ENCODE peak calls at places on chromosomes 16 and 17, in five cellular contexts. A, C, E, S and J are unnamed samples.

GRCh38 chr16:29192329-29193247 is 207.7 kb downstream of the LAT start:
- DNase-seq in C (no peak), A (no peak), E (no peak), S (no peak), J (no peak)

GRCh38 chr16:89695875-89696597 is 5.5 kb downstream of the SPATA2L start:
- DNase-seq in C (peak), E (no peak), A (no peak), S (no peak), J (no peak)

GRCh38 chr16:67244387-67245188 is 2.7 kb downstream of the FHOD1 start:
- DNase-seq in A (peak), C (peak), E (no peak), S (peak), J (peak)

GRCh38 chr17:6677158-6677831 is 25.7 kb downstream of the C17orf100 start:
- DNase-seq in S (peak), A (peak), C (no peak), E (no peak), J (no peak)

GRCh38 chr17:80742581-80743180 is 198.0 kb downstream of the RPTOR start:
- DNase-seq in C (no peak), A (no peak), E (no peak), S (no peak), J (no peak)

GRCh38 chr16:57536306-57537193 is at the start of gene CCDC102A:
- DNase-seq in E (no peak), S (no peak), C (peak), A (peak), J (no peak)

GRCh38 chr16:17591655-17592405 is 121.1 kb upstream of the XYLT1 start:
- DNase-seq in S (no peak), E (no peak), C (no peak), A (no peak), J (no peak)

GRCh38 chr17:82782657-82783207 is 30.9 kb downstream of the TBCD start:
- DNase-seq in C (no peak), A (no peak), S (no peak), E (no peak), J (no peak)

GRCh38 chr17:57588086-57588485 is 157.0 kb downstream of the CCDC182 start:
- DNase-seq in C (no peak), A (no peak), S (no peak), E (no peak), J (no peak)

GRCh38 chr16:396605-397004 is 394 bp upstream of the NME4 start:
- DNase-seq in A (peak), E (no peak), C (peak), S (no peak), J (no peak)

GRCh38 chr17:61144876-61145564 is 254.6 kb upstream of the TBX2 start:
- DNase-seq in S (no peak), E (no peak), C (no peak), A (no peak), J (no peak)

GRCh38 chr17:37516131-37516561 is 26.5 kb downstream of the DUSP14 start:
- DNase-seq in A (no peak), S (no peak), C (no peak), E (no peak), J (no peak)

GRCh38 chr16:85610446-85611204 is 2.5 kb upstream of the GSE1 start:
- DNase-seq in S (peak), A (peak), E (peak), C (peak), J (peak)

GRCh38 chr17:73189417-73190099 is 3.3 kb upstream of the COG1 start:
- DNase-seq in S (no peak), E (peak), C (no peak), A (no peak), J (peak)

GRCh38 chr16:78788276-78788675 is 688.8 kb downstream of the WWOX start:
- DNase-seq in A (no peak), S (no peak), C (no peak), E (no peak), J (no peak)

GRCh38 chr17:40209404-40210093 is 9.6 kb upstream of the WIPF2 start:
- DNase-seq in A (no peak), E (no peak), C (no peak), S (peak), J (no peak)

GRCh38 chr16:84177740-84178070 is 9.2 kb downstream of the TAF1C start:
- DNase-seq in S (peak), E (no peak), A (no peak), C (no peak), J (no peak)

GRCh38 chr16:84357191-84357651 is 11.1 kb upstream of the ATP2C2 start:
- DNase-seq in A (no peak), S (no peak), C (no peak), E (no peak), J (no peak)

GRCh38 chr16:64051826-64052225 is 1070.0 kb downstream of the CDH11 start:
- DNase-seq in A (no peak), E (peak), S (no peak), C (no peak), J (no peak)
- TF ChIP-seq CTCF in A (no peak), E (peak), S (peak), C (no peak), J (no peak)

DNA sequence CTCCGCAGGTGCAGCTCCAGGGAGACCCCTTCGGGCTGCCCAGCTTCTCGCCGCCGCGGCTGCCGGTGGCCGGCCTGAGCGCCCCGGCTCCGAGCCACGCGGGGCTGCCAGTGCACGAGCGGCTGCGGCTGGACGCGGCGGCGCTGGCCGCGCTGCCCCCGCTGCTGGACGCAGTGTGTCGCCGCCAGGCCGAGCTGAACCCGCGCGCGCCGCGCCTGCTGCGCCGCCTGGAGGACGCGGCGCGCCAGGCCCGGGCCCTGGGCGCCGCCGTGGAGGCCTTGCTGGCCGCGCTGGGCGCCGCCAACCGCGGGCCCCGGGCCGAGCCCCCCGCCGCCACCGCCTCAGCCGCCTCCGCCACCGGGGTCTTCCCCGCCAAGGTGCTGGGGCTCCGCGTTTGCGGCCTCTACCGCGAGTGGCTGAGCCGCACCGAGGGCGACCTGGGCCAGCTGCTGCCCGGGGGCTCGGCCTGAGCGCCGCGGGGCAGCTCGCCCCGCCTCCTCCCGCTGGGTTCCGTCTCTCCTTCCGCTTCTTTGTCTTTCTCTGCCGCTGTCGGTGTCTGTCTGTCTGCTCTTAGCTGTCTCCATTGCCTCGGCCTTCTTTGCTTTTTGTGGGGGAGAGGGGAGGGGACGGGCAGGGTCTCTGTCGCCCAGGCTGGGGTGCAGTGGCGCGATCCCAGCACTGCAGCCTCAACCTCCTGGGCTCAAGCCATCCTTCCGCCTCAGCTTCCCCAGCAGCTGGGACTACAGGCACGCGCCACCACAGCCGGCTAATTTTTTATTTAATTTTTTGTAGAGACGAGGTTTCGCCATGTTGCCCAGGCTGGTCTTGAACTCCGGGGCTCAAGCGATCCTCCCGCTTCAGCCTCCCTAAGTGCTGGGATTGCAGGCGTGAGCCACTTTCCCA is 5.9 kb downstream of the CTF1 start:
- DNase-seq in S (no peak), E (no peak), A (peak), C (peak), J (peak)
- TF ChIP-seq CTCF in S (peak), E (peak), A (peak), C (peak), J (no peak)

GRCh38 chr16:35506018-35506897 is 2046.8 kb downstream of the TP53TG3F start:
- DNase-seq in C (no peak), A (peak), S (no peak), E (no peak), J (no peak)
- TF ChIP-seq CTCF in C (no peak), A (no peak), S (no peak), E (no peak), J (no peak)

GRCh38 chr16:28042856-28043255 is 20.7 kb downstream of the GSG1L start:
- DNase-seq in E (no peak), A (no peak), S (peak), C (no peak), J (no peak)
- TF ChIP-seq CTCF in E (no peak), A (no peak), S (no peak), C (no peak), J (no peak)

DNA sequence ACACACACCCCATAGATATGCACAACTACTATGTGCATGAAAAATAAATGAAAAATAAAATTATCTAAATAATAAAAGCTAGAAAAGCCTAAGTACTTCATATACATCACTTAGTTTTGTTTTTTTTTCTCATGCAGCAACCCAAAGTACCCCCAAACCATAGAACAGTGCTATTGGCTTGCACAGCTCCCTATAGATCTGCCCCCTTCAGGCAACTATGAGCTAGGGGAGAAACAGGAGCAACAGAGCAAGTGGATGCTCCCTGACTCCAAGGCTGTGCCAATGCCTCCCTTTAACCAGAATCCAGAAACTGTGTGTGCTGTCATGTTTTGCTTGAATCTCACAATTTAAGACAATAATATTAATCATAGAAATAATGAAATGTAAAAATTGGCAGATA is 605.5 kb downstream of the TOX3 start:
- DNase-seq in S (no peak), C (no peak), A (no peak), E (no peak), J (no peak)
- TF ChIP-seq CTCF in S (no peak), C (no peak), A (no peak), E (no peak), J (no peak)

GRCh38 chr16:1940273-1941161 is 2.5 kb downstream of the MSRB1 start:
- DNase-seq in A (peak), S (no peak), E (no peak), C (peak), J (no peak)

GRCh38 chr16:1938910-1939309 is 4.1 kb downstream of the MSRB1 start:
- DNase-seq in C (peak), E (no peak), A (no peak), S (no peak), J (no peak)

GRCh38 chr16:1942810-1943726 is at the start of gene MSRB1:
- DNase-seq in C (peak), E (peak), A (peak), S (peak), J (peak)

GRCh38 chr16:1941924-1942809 is 832 bp downstream of the MSRB1 start:
- DNase-seq in E (no peak), S (no peak), C (peak), A (peak), J (peak)

DNA sequence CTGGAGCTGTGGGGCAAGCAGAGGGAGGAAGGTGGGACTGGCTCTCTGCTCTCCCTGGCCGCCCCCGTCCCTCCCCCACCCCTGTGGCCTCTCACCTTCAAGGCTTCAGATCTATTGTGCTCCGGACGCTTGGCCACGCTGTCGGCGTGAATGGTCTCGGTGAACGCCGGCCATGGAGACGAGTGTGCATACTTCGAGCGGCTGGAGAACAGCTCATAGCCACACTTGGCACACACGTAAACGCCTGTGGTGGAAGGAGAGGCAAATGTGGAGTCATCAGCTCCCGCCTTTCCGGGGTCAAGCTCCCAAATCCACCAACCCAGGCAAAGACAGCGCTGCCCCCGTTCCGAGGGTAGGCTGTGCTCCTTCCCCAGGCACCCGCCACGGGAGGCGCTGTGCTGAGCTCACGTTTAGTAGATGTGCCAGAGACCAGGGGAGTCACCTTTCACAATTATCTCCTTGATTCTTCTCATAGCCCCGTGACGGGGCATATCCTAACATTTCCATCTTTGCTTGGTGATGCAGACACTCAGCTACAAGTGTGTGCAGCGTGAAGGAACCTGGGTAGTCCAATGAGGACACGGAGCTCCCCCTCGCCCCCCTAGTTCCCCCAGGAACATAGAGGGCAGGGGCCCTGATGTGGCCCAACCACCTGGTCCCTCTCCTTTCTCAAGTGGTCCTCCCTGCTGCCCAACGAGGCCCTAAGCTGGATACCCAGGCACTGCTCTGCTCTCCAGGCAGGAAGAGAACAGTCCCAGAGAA is 1.7 kb downstream of the MSRB1 start:
- DNase-seq in A (peak), C (peak), E (no peak), S (no peak), J (no peak)
- TF ChIP-seq CTCF in A (peak), C (no peak), E (peak), S (no peak), J (no peak)

GRCh38 chr17:45768000-45768399 is 16.1 kb upstream of the CRHR1 start:
- DNase-seq in A (no peak), E (no peak), S (no peak), C (no peak), J (no peak)
- TF ChIP-seq CTCF in A (no peak), E (peak), S (no peak), C (no peak), J (no peak)